ENCODE peak calls at places on chromosome 2, in ten cellular contexts. One of them, this sample, is unnamed.

GRCh38 chr2:83705146-83705545 is 753.9 kb downstream of the SUCLG1 start:
- DNase-seq in AG04450: no peak
- DNase-seq in HCT116: no peak
- DNase-seq in small intestine: no peak
- DNase-seq in fibroblast of lung: no peak
- DNase-seq in brain microvascular endothelial cell: no peak
- DNase-seq in mammary epithelial cell: no peak
- DNase-seq in cardiac muscle cell: no peak
- DNase-seq in heart right ventricle: no peak
- DNase-seq in effector memory CD4-positive, alpha-beta T cell: no peak
- DNase-seq in this sample: no peak

GRCh38 chr2:240466579-240467148 is 31.2 kb downstream of the GPC1 start:
- DNase-seq in brain microvascular endothelial cell: no peak
- DNase-seq in cardiac muscle cell: no peak
- DNase-seq in AG04450: no peak
- DNase-seq in HCT116: no peak
- DNase-seq in heart right ventricle: peak; percentile 3
- DNase-seq in mammary epithelial cell: no peak
- DNase-seq in small intestine: no peak
- DNase-seq in effector memory CD4-positive, alpha-beta T cell: no peak
- DNase-seq in fibroblast of lung: no peak
- DNase-seq in this sample: peak; percentile 66

GRCh38 chr2:220695397-220696279 is 876.5 kb downstream of the EPHA4 start:
- DNase-seq in heart right ventricle: no peak
- DNase-seq in fibroblast of lung: no peak
- DNase-seq in brain microvascular endothelial cell: no peak
- DNase-seq in cardiac muscle cell: no peak
- DNase-seq in mammary epithelial cell: no peak
- DNase-seq in HCT116: no peak
- DNase-seq in effector memory CD4-positive, alpha-beta T cell: no peak
- DNase-seq in small intestine: no peak
- DNase-seq in AG04450: no peak
- DNase-seq in this sample: no peak

GRCh38 chr2:217160978-217161973 is 301.4 kb upstream of the TNP1 start:
- DNase-seq in heart right ventricle: peak; percentile 11
- DNase-seq in brain microvascular endothelial cell: no peak
- DNase-seq in small intestine: no peak
- DNase-seq in fibroblast of lung: no peak
- DNase-seq in mammary epithelial cell: peak; percentile 23
- DNase-seq in effector memory CD4-positive, alpha-beta T cell: no peak
- DNase-seq in AG04450: no peak
- DNase-seq in HCT116: no peak
- DNase-seq in cardiac muscle cell: no peak
- DNase-seq in this sample: no peak

GRCh38 chr2:57429821-57430220 is 616.8 kb upstream of the VRK2 start:
- DNase-seq in fibroblast of lung: no peak
- DNase-seq in heart right ventricle: no peak
- DNase-seq in cardiac muscle cell: no peak
- DNase-seq in HCT116: no peak
- DNase-seq in mammary epithelial cell: no peak
- DNase-seq in brain microvascular endothelial cell: no peak
- DNase-seq in effector memory CD4-positive, alpha-beta T cell: no peak
- DNase-seq in AG04450: no peak
- DNase-seq in small intestine: no peak
- DNase-seq in this sample: no peak

GRCh38 chr2:70132244-70133126 is 45.2 kb downstream of the PCBP1 start:
- DNase-seq in brain microvascular endothelial cell: peak; percentile 57
- DNase-seq in effector memory CD4-positive, alpha-beta T cell: no peak
- DNase-seq in small intestine: peak; percentile 62
- DNase-seq in mammary epithelial cell: peak; percentile 45
- DNase-seq in heart right ventricle: peak; percentile 61
- DNase-seq in AG04450: no peak
- DNase-seq in HCT116: no peak
- DNase-seq in fibroblast of lung: peak; percentile 76
- DNase-seq in cardiac muscle cell: peak; percentile 60
- DNase-seq in this sample: peak; percentile 75

GRCh38 chr2:185145316-185146121 is 547.2 kb downstream of the ZNF804A start:
- DNase-seq in heart right ventricle: no peak
- DNase-seq in HCT116: no peak
- DNase-seq in brain microvascular endothelial cell: no peak
- DNase-seq in fibroblast of lung: no peak
- DNase-seq in small intestine: no peak
- DNase-seq in cardiac muscle cell: no peak
- DNase-seq in effector memory CD4-positive, alpha-beta T cell: no peak
- DNase-seq in AG04450: no peak
- DNase-seq in mammary epithelial cell: peak; percentile 1
- DNase-seq in this sample: no peak

GRCh38 chr2:111905990-111906735 is 7.8 kb downstream of the MERTK start:
- DNase-seq in brain microvascular endothelial cell: no peak
- DNase-seq in AG04450: no peak
- DNase-seq in cardiac muscle cell: no peak
- DNase-seq in effector memory CD4-positive, alpha-beta T cell: no peak
- DNase-seq in HCT116: no peak
- DNase-seq in small intestine: no peak
- DNase-seq in fibroblast of lung: no peak
- DNase-seq in heart right ventricle: no peak
- DNase-seq in mammary epithelial cell: peak; percentile 25
- DNase-seq in this sample: no peak

GRCh38 chr2:70475266-70475665 is 78.4 kb downstream of the TGFA start:
- DNase-seq in small intestine: no peak
- DNase-seq in fibroblast of lung: no peak
- DNase-seq in heart right ventricle: no peak
- DNase-seq in effector memory CD4-positive, alpha-beta T cell: no peak
- DNase-seq in cardiac muscle cell: no peak
- DNase-seq in mammary epithelial cell: no peak
- DNase-seq in HCT116: no peak
- DNase-seq in AG04450: no peak
- DNase-seq in brain microvascular endothelial cell: no peak
- DNase-seq in this sample: no peak

GRCh38 chr2:226471987-226472470 is 327.6 kb downstream of the IRS1 start:
- DNase-seq in fibroblast of lung: no peak
- DNase-seq in AG04450: no peak
- DNase-seq in heart right ventricle: no peak
- DNase-seq in mammary epithelial cell: no peak
- DNase-seq in brain microvascular endothelial cell: no peak
- DNase-seq in HCT116: no peak
- DNase-seq in small intestine: no peak
- DNase-seq in effector memory CD4-positive, alpha-beta T cell: no peak
- DNase-seq in cardiac muscle cell: no peak
- DNase-seq in this sample: no peak

GRCh38 chr2:22958281-22958680 is 426.7 kb upstream of the KLHL29 start:
- DNase-seq in mammary epithelial cell: no peak
- DNase-seq in HCT116: no peak
- DNase-seq in heart right ventricle: no peak
- DNase-seq in effector memory CD4-positive, alpha-beta T cell: no peak
- DNase-seq in small intestine: no peak
- DNase-seq in AG04450: no peak
- DNase-seq in brain microvascular endothelial cell: no peak
- DNase-seq in fibroblast of lung: no peak
- DNase-seq in cardiac muscle cell: no peak
- DNase-seq in this sample: no peak

GRCh38 chr2:177212106-177212894 is at the start of gene HNRNPA3:
- DNase-seq in small intestine: peak; percentile 99
- DNase-seq in fibroblast of lung: peak; percentile 99
- DNase-seq in brain microvascular endothelial cell: peak; percentile 97
- DNase-seq in HCT116: peak; percentile 97
- DNase-seq in cardiac muscle cell: peak; percentile 100
- DNase-seq in effector memory CD4-positive, alpha-beta T cell: peak; percentile 99
- DNase-seq in heart right ventricle: peak; percentile 99
- DNase-seq in AG04450: peak; percentile 97
- DNase-seq in mammary epithelial cell: peak; percentile 99
- DNase-seq in this sample: peak; percentile 100

GRCh38 chr2:177207101-177207500 is 5.5 kb upstream of the HNRNPA3 start:
- DNase-seq in brain microvascular endothelial cell: no peak
- DNase-seq in effector memory CD4-positive, alpha-beta T cell: no peak
- DNase-seq in mammary epithelial cell: no peak
- DNase-seq in AG04450: no peak
- DNase-seq in fibroblast of lung: no peak
- DNase-seq in heart right ventricle: no peak
- DNase-seq in small intestine: no peak
- DNase-seq in cardiac muscle cell: no peak
- DNase-seq in HCT116: no peak
- DNase-seq in this sample: no peak

GRCh38 chr2:177212895-177213856 is 582 bp downstream of the HNRNPA3 start:
- DNase-seq in effector memory CD4-positive, alpha-beta T cell: peak; percentile 90
- DNase-seq in fibroblast of lung: peak; percentile 90
- DNase-seq in heart right ventricle: peak; percentile 96
- DNase-seq in cardiac muscle cell: peak; percentile 97
- DNase-seq in brain microvascular endothelial cell: peak; percentile 84
- DNase-seq in AG04450: peak; percentile 83
- DNase-seq in HCT116: peak; percentile 73
- DNase-seq in mammary epithelial cell: peak; percentile 90
- DNase-seq in small intestine: peak; percentile 87
- DNase-seq in this sample: peak; percentile 97

GRCh38 chr2:177211602-177212105 is 940 bp upstream of the HNRNPA3 start:
- DNase-seq in HCT116: no peak
- DNase-seq in cardiac muscle cell: no peak
- DNase-seq in AG04450: no peak
- DNase-seq in effector memory CD4-positive, alpha-beta T cell: no peak
- DNase-seq in small intestine: peak; percentile 26
- DNase-seq in heart right ventricle: no peak
- DNase-seq in brain microvascular endothelial cell: no peak
- DNase-seq in mammary epithelial cell: no peak
- DNase-seq in fibroblast of lung: peak; percentile 27
- DNase-seq in this sample: no peak

GRCh38 chr2:177211148-177211547 is 1.4 kb upstream of the HNRNPA3 start:
- DNase-seq in mammary epithelial cell: no peak
- DNase-seq in brain microvascular endothelial cell: no peak
- DNase-seq in cardiac muscle cell: no peak
- DNase-seq in AG04450: no peak
- DNase-seq in HCT116: no peak
- DNase-seq in heart right ventricle: no peak
- DNase-seq in fibroblast of lung: no peak
- DNase-seq in small intestine: peak; percentile 21
- DNase-seq in effector memory CD4-positive, alpha-beta T cell: no peak
- DNase-seq in this sample: no peak
- H3K4me3 ChIP-seq in mammary epithelial cell: peak overlapping the region; percentile 71
- H3K4me3 ChIP-seq in brain microvascular endothelial cell: peak overlapping the region; percentile 58
- H3K4me3 ChIP-seq in cardiac muscle cell: peak overlapping the region; percentile 40
- H3K4me3 ChIP-seq in AG04450: peak overlapping the region; percentile 72
- H3K4me3 ChIP-seq in HCT116: peak overlapping the region; percentile 67
- H3K4me3 ChIP-seq in heart right ventricle: no peak overlapping the region
- H3K4me3 ChIP-seq in fibroblast of lung: peak overlapping the region; percentile 52
- H3K4me3 ChIP-seq in small intestine: no peak overlapping the region
- H3K4me3 ChIP-seq in effector memory CD4-positive, alpha-beta T cell: no peak overlapping the region
- H3K4me3 ChIP-seq in this sample: no peak overlapping the region

GRCh38 chr2:168155036-168155435 is 92.4 kb downstream of the STK39 start:
- DNase-seq in brain microvascular endothelial cell: no peak
- DNase-seq in heart right ventricle: no peak
- DNase-seq in HCT116: no peak
- DNase-seq in small intestine: no peak
- DNase-seq in AG04450: peak; percentile 15
- DNase-seq in fibroblast of lung: peak; percentile 49
- DNase-seq in effector memory CD4-positive, alpha-beta T cell: no peak
- DNase-seq in cardiac muscle cell: peak; percentile 64
- DNase-seq in mammary epithelial cell: no peak
- DNase-seq in this sample: no peak
- H3K27ac ChIP-seq in brain microvascular endothelial cell: no peak overlapping the region
- H3K27ac ChIP-seq in heart right ventricle: no peak overlapping the region
- H3K27ac ChIP-seq in HCT116: no peak overlapping the region
- H3K27ac ChIP-seq in small intestine: no peak overlapping the region
- H3K27ac ChIP-seq in AG04450: no peak overlapping the region
- H3K27ac ChIP-seq in fibroblast of lung: no peak overlapping the region
- H3K27ac ChIP-seq in effector memory CD4-positive, alpha-beta T cell: no peak overlapping the region
- H3K27ac ChIP-seq in cardiac muscle cell: no peak overlapping the region
- H3K27ac ChIP-seq in mammary epithelial cell: no peak overlapping the region
- H3K27ac ChIP-seq in this sample: no peak overlapping the region

DNA sequence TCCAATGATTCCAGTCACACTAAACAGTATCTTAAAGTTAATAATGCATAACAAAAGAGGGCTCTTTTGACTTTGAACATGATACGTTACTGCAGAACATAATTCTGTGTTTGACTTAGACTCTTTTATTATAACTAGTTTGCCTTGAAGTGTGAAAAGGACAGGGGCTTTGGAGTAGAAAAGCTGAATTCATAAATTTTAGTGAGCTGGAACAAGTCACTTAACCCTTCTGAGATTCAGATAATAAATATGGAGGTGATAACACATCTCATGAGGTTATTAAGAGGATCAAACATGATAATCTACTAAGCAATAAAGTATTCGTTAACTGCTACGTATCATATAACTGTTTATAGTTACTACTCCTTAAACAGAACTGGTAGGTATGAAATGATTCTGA is 44.7 kb upstream of the FLACC1 start:
- DNase-seq in fibroblast of lung: no peak
- DNase-seq in cardiac muscle cell: no peak
- DNase-seq in brain microvascular endothelial cell: no peak
- DNase-seq in mammary epithelial cell: no peak
- DNase-seq in AG04450: no peak
- DNase-seq in heart right ventricle: no peak
- DNase-seq in small intestine: no peak
- DNase-seq in effector memory CD4-positive, alpha-beta T cell: no peak
- DNase-seq in HCT116: no peak
- DNase-seq in this sample: no peak
- H3K4me3 ChIP-seq in fibroblast of lung: no peak overlapping the region
- H3K4me3 ChIP-seq in cardiac muscle cell: no peak overlapping the region
- H3K4me3 ChIP-seq in brain microvascular endothelial cell: no peak overlapping the region
- H3K4me3 ChIP-seq in mammary epithelial cell: no peak overlapping the region
- H3K4me3 ChIP-seq in AG04450: no peak overlapping the region
- H3K4me3 ChIP-seq in heart right ventricle: no peak overlapping the region
- H3K4me3 ChIP-seq in small intestine: no peak overlapping the region
- H3K4me3 ChIP-seq in effector memory CD4-positive, alpha-beta T cell: no peak overlapping the region
- H3K4me3 ChIP-seq in HCT116: no peak overlapping the region
- H3K4me3 ChIP-seq in this sample: no peak overlapping the region

GRCh38 chr2:54480025-54480424 is 23.9 kb downstream of the SPTBN1 start:
- DNase-seq in mammary epithelial cell: no peak
- DNase-seq in cardiac muscle cell: no peak
- DNase-seq in fibroblast of lung: no peak
- DNase-seq in effector memory CD4-positive, alpha-beta T cell: no peak
- DNase-seq in HCT116: no peak
- DNase-seq in brain microvascular endothelial cell: no peak
- DNase-seq in AG04450: no peak
- DNase-seq in small intestine: peak; percentile 9
- DNase-seq in heart right ventricle: no peak
- DNase-seq in this sample: no peak

GRCh38 chr2:54482725-54483124 is 26.6 kb downstream of the SPTBN1 start:
- DNase-seq in HCT116: peak; percentile 64
- DNase-seq in effector memory CD4-positive, alpha-beta T cell: no peak
- DNase-seq in mammary epithelial cell: peak; percentile 78
- DNase-seq in AG04450: peak; percentile 29
- DNase-seq in fibroblast of lung: peak; percentile 94
- DNase-seq in heart right ventricle: no peak
- DNase-seq in cardiac muscle cell: peak; percentile 77
- DNase-seq in small intestine: no peak
- DNase-seq in brain microvascular endothelial cell: peak; percentile 72
- DNase-seq in this sample: no peak

GRCh38 chr2:54486766-54487165 is 30.6 kb downstream of the SPTBN1 start:
- DNase-seq in HCT116: no peak
- DNase-seq in mammary epithelial cell: no peak
- DNase-seq in fibroblast of lung: no peak
- DNase-seq in effector memory CD4-positive, alpha-beta T cell: no peak
- DNase-seq in AG04450: no peak
- DNase-seq in heart right ventricle: no peak
- DNase-seq in small intestine: no peak
- DNase-seq in brain microvascular endothelial cell: no peak
- DNase-seq in cardiac muscle cell: no peak
- DNase-seq in this sample: no peak

GRCh38 chr2:54481686-54482085 is 25.6 kb downstream of the SPTBN1 start:
- DNase-seq in brain microvascular endothelial cell: no peak
- DNase-seq in cardiac muscle cell: no peak
- DNase-seq in mammary epithelial cell: no peak
- DNase-seq in effector memory CD4-positive, alpha-beta T cell: no peak
- DNase-seq in AG04450: no peak
- DNase-seq in small intestine: no peak
- DNase-seq in heart right ventricle: no peak
- DNase-seq in fibroblast of lung: no peak
- DNase-seq in HCT116: no peak
- DNase-seq in this sample: no peak

GRCh38 chr2:54483426-54483825 is 27.3 kb downstream of the SPTBN1 start:
- DNase-seq in heart right ventricle: no peak
- DNase-seq in fibroblast of lung: peak; percentile 45
- DNase-seq in small intestine: no peak
- DNase-seq in mammary epithelial cell: peak; percentile 66
- DNase-seq in effector memory CD4-positive, alpha-beta T cell: no peak
- DNase-seq in brain microvascular endothelial cell: no peak
- DNase-seq in AG04450: no peak
- DNase-seq in HCT116: peak; percentile 75
- DNase-seq in cardiac muscle cell: no peak
- DNase-seq in this sample: no peak
- H3K27ac ChIP-seq in heart right ventricle: peak overlapping the region; percentile 66
- H3K27ac ChIP-seq in fibroblast of lung: peak overlapping the region; percentile 72
- H3K27ac ChIP-seq in small intestine: peak overlapping the region; percentile 18
- H3K27ac ChIP-seq in mammary epithelial cell: peak overlapping the region; percentile 65
- H3K27ac ChIP-seq in effector memory CD4-positive, alpha-beta T cell: no peak overlapping the region
- H3K27ac ChIP-seq in brain microvascular endothelial cell: peak overlapping the region; percentile 72
- H3K27ac ChIP-seq in AG04450: peak overlapping the region; percentile 73
- H3K27ac ChIP-seq in HCT116: peak overlapping the region; percentile 12
- H3K27ac ChIP-seq in cardiac muscle cell: peak overlapping the region; percentile 63
- H3K27ac ChIP-seq in this sample: no peak overlapping the region